ENCODE peak calls at places on chromosomes 1 and 21, in six cellular contexts. One of them, this sample, is unnamed.

GRCh38 chr21:35738342-35738961 is 321.9 kb downstream of the SETD4 start:
- DNase-seq in KBM-7: peak
- DNase-seq in COR-L47: no peak
- DNase-seq in Daoy: peak
- DNase-seq in naive thymus-derived CD8-positive, alpha-beta T cell: no peak
- DNase-seq in neural crest cell: no peak
- DNase-seq in this sample: no peak

GRCh38 chr1:12745992-12746323 is at the start of gene CFAP107:
- DNase-seq in KBM-7: no peak
- DNase-seq in COR-L47: no peak
- DNase-seq in Daoy: no peak
- DNase-seq in naive thymus-derived CD8-positive, alpha-beta T cell: no peak
- DNase-seq in neural crest cell: no peak
- DNase-seq in this sample: peak

GRCh38 chr1:234154320-234155251 is 218.7 kb upstream of the COA6 start:
- DNase-seq in KBM-7: peak
- DNase-seq in COR-L47: peak
- DNase-seq in Daoy: peak
- DNase-seq in naive thymus-derived CD8-positive, alpha-beta T cell: peak
- DNase-seq in neural crest cell: peak
- DNase-seq in this sample: peak

GRCh38 chr1:193338194-193338593 is 151.8 kb upstream of the B3GALT2 start:
- DNase-seq in KBM-7: no peak
- DNase-seq in COR-L47: peak
- DNase-seq in Daoy: no peak
- DNase-seq in naive thymus-derived CD8-positive, alpha-beta T cell: no peak
- DNase-seq in neural crest cell: no peak
- DNase-seq in this sample: peak

GRCh38 chr1:25019351-25020172 is 89.5 kb upstream of the RUNX3 start:
- DNase-seq in KBM-7: no peak
- DNase-seq in COR-L47: no peak
- DNase-seq in Daoy: no peak
- DNase-seq in naive thymus-derived CD8-positive, alpha-beta T cell: no peak
- DNase-seq in neural crest cell: no peak
- DNase-seq in this sample: no peak

GRCh38 chr21:36097427-36098230 is 27.8 kb downstream of the CBR1 start:
- DNase-seq in KBM-7: peak
- DNase-seq in COR-L47: no peak
- DNase-seq in Daoy: peak
- DNase-seq in naive thymus-derived CD8-positive, alpha-beta T cell: no peak
- DNase-seq in neural crest cell: no peak
- DNase-seq in this sample: peak

GRCh38 chr1:213492161-213493041 is 441.4 kb downstream of the RPS6KC1 start:
- DNase-seq in KBM-7: no peak
- DNase-seq in COR-L47: no peak
- DNase-seq in Daoy: no peak
- DNase-seq in naive thymus-derived CD8-positive, alpha-beta T cell: no peak
- DNase-seq in neural crest cell: peak
- DNase-seq in this sample: no peak

GRCh38 chr1:156006666-156007376 is 13.9 kb downstream of the SSR2 start:
- DNase-seq in KBM-7: no peak
- DNase-seq in COR-L47: no peak
- DNase-seq in Daoy: no peak
- DNase-seq in naive thymus-derived CD8-positive, alpha-beta T cell: no peak
- DNase-seq in neural crest cell: no peak
- DNase-seq in this sample: no peak

GRCh38 chr1:8090241-8090702 is 64.2 kb upstream of the ERRFI1 start:
- DNase-seq in KBM-7: no peak
- DNase-seq in COR-L47: no peak
- DNase-seq in Daoy: peak
- DNase-seq in naive thymus-derived CD8-positive, alpha-beta T cell: no peak
- DNase-seq in neural crest cell: no peak
- DNase-seq in this sample: no peak

GRCh38 chr1:240888039-240888786 is 276.3 kb upstream of the GREM2 start:
- DNase-seq in KBM-7: peak
- DNase-seq in COR-L47: peak
- DNase-seq in Daoy: peak
- DNase-seq in naive thymus-derived CD8-positive, alpha-beta T cell: no peak
- DNase-seq in neural crest cell: peak
- DNase-seq in this sample: peak

GRCh38 chr1:227299688-227300087 is 18.6 kb downstream of the CDC42BPA start:
- DNase-seq in KBM-7: no peak
- DNase-seq in COR-L47: no peak
- DNase-seq in Daoy: no peak
- DNase-seq in naive thymus-derived CD8-positive, alpha-beta T cell: no peak
- DNase-seq in neural crest cell: no peak
- DNase-seq in this sample: no peak

GRCh38 chr1:213415686-213416380 is 364.8 kb downstream of the RPS6KC1 start:
- DNase-seq in KBM-7: no peak
- DNase-seq in COR-L47: no peak
- DNase-seq in Daoy: no peak
- DNase-seq in naive thymus-derived CD8-positive, alpha-beta T cell: no peak
- DNase-seq in neural crest cell: no peak
- DNase-seq in this sample: no peak

GRCh38 chr1:11594222-11594621 is 60.0 kb downstream of the FBXO2 start:
- DNase-seq in KBM-7: no peak
- DNase-seq in COR-L47: no peak
- DNase-seq in Daoy: peak
- DNase-seq in naive thymus-derived CD8-positive, alpha-beta T cell: no peak
- DNase-seq in neural crest cell: no peak
- DNase-seq in this sample: no peak

GRCh38 chr1:185861630-185862029 is 127.4 kb downstream of the HMCN1 start:
- DNase-seq in KBM-7: no peak
- DNase-seq in COR-L47: peak
- DNase-seq in Daoy: peak
- DNase-seq in naive thymus-derived CD8-positive, alpha-beta T cell: no peak
- DNase-seq in neural crest cell: no peak
- DNase-seq in this sample: no peak

GRCh38 chr1:1308756-1309524 is 543 bp downstream of the PUSL1 start:
- DNase-seq in KBM-7: no peak
- DNase-seq in COR-L47: no peak
- DNase-seq in Daoy: peak
- DNase-seq in naive thymus-derived CD8-positive, alpha-beta T cell: no peak
- DNase-seq in neural crest cell: no peak
- DNase-seq in this sample: peak

GRCh38 chr1:18536943-18537342 is 56.2 kb downstream of the KLHDC7A start:
- DNase-seq in KBM-7: no peak
- DNase-seq in COR-L47: no peak
- DNase-seq in Daoy: no peak
- DNase-seq in naive thymus-derived CD8-positive, alpha-beta T cell: no peak
- DNase-seq in neural crest cell: no peak
- DNase-seq in this sample: no peak

GRCh38 chr1:84122780-84123382 is 21.2 kb upstream of the PRKACB start:
- DNase-seq in KBM-7: peak
- DNase-seq in COR-L47: peak
- DNase-seq in Daoy: peak
- DNase-seq in naive thymus-derived CD8-positive, alpha-beta T cell: peak
- DNase-seq in neural crest cell: peak
- DNase-seq in this sample: peak

GRCh38 chr1:55420021-55420420 is 204.9 kb upstream of the USP24 start:
- DNase-seq in KBM-7: no peak
- DNase-seq in COR-L47: no peak
- DNase-seq in Daoy: no peak
- DNase-seq in naive thymus-derived CD8-positive, alpha-beta T cell: no peak
- DNase-seq in neural crest cell: no peak
- DNase-seq in this sample: no peak